ENCODE peak calls at places on chromosomes 1 and 21, in six cellular contexts. K, Q, I, S, F and L are unnamed samples.

GRCh38 chr1:158371188-158371953 is 17.7 kb downstream of the CD1E start:
- DNase-seq in K (no peak), Q (no peak), I (no peak), S (no peak), F (no peak), L (no peak)

GRCh38 chr1:230772457-230773395 is 25.5 kb downstream of the CAPN9 start:
- DNase-seq in K (no peak), Q (peak), I (peak), S (peak), F (peak), L (peak)

GRCh38 chr21:22885614-22886013 is 1887.4 kb downstream of the NCAM2 start:
- DNase-seq in K (no peak), Q (no peak), I (no peak), S (no peak), F (no peak), L (no peak)

GRCh38 chr1:243343970-243344749 is 88.3 kb downstream of the SDCCAG8 start:
- DNase-seq in K (no peak), Q (peak), I (peak), S (no peak), F (no peak), L (no peak)

GRCh38 chr1:67853704-67854103 is 20.4 kb upstream of the GNG12 start:
- DNase-seq in K (no peak), Q (peak), I (peak), S (peak), F (peak), L (peak)

GRCh38 chr1:177665935-177666334 is 303.9 kb downstream of the SEC16B start:
- DNase-seq in K (no peak), Q (no peak), I (no peak), S (no peak), F (no peak), L (no peak)

GRCh38 chr21:18117116-18117515 is 127.5 kb upstream of the CHODL start:
- DNase-seq in K (no peak), Q (no peak), I (no peak), S (no peak), F (no peak), L (no peak)

GRCh38 chr21:45357436-45358260 is 47.3 kb upstream of the COL18A1 start:
- DNase-seq in K (peak), Q (peak), I (no peak), S (no peak), F (peak), L (no peak)

GRCh38 chr1:234539666-234540403 is 60.9 kb upstream of the TARBP1 start:
- DNase-seq in K (peak), Q (no peak), I (no peak), S (no peak), F (no peak), L (no peak)

GRCh38 chr1:187264995-187265602 is 436.4 kb downstream of the PLA2G4A start:
- DNase-seq in K (no peak), Q (peak), I (peak), S (no peak), F (no peak), L (no peak)

GRCh38 chr1:151347523-151348246 is 633 bp upstream of the RFX5 start:
- DNase-seq in K (no peak), Q (no peak), I (no peak), S (no peak), F (no peak), L (no peak)

GRCh38 chr1:40450491-40451237 is 388 bp downstream of the ZFP69B start:
- DNase-seq in K (no peak), Q (peak), I (no peak), S (peak), F (no peak), L (no peak)

GRCh38 chr1:84776639-84777038 is 86.4 kb upstream of the SSX2IP start:
- DNase-seq in K (no peak), Q (no peak), I (no peak), S (no peak), F (no peak), L (peak)

GRCh38 chr1:245168090-245168489 is 13.3 kb downstream of the KIF26B start:
- DNase-seq in K (no peak), Q (no peak), I (no peak), S (no peak), F (peak), L (no peak)

GRCh38 chr1:211912064-211912463 is 81.5 kb upstream of the LPGAT1 start:
- DNase-seq in K (no peak), Q (no peak), I (no peak), S (no peak), F (no peak), L (no peak)

GRCh38 chr1:15207031-15207828 is 39.8 kb upstream of the FHAD1 start:
- DNase-seq in K (no peak), Q (no peak), I (peak), S (no peak), F (no peak), L (no peak)

GRCh38 chr1:70573317-70573843 is 162.3 kb downstream of the CTH start:
- DNase-seq in K (no peak), Q (no peak), I (no peak), S (no peak), F (no peak), L (no peak)

GRCh38 chr1:42750041-42750440 is 10.0 kb upstream of the CLDN19 start:
- DNase-seq in K (no peak), Q (no peak), I (no peak), S (no peak), F (no peak), L (no peak)

GRCh38 chr1:93151474-93151873 is 28.7 kb downstream of the TMED5 start:
- DNase-seq in K (no peak), Q (no peak), I (no peak), S (no peak), F (no peak), L (no peak)

GRCh38 chr1:116534014-116534739 is 36.6 kb downstream of the CD58 start:
- DNase-seq in K (no peak), Q (no peak), I (no peak), S (no peak), F (no peak), L (no peak)

GRCh38 chr1:206472454-206472853 is 2.2 kb downstream of the IKBKE start:
- DNase-seq in K (peak), Q (peak), I (no peak), S (no peak), F (no peak), L (peak)

GRCh38 chr1:62778208-62778607 is 5.7 kb upstream of the ATG4C start:
- DNase-seq in K (no peak), Q (no peak), I (peak), S (no peak), F (no peak), L (no peak)

GRCh38 chr1:226069818-226070489 is 7.4 kb downstream of the H3-3A start:
- DNase-seq in K (no peak), Q (no peak), I (no peak), S (no peak), F (no peak), L (no peak)

GRCh38 chr1:150486966-150487762 is at the start of gene TARS2:
- DNase-seq in K (peak), Q (peak), I (peak), S (peak), F (peak), L (peak)

GRCh38 chr1:72567511-72567910 is 285.2 kb upstream of the NEGR1 start:
- DNase-seq in K (no peak), Q (peak), I (peak), S (peak), F (no peak), L (no peak)

GRCh38 chr1:231642600-231643332 is 16.2 kb downstream of the DISC1 start:
- DNase-seq in K (no peak), Q (no peak), I (no peak), S (no peak), F (no peak), L (no peak)

GRCh38 chr1:68221971-68222355 is 10.4 kb downstream of the WLS start:
- DNase-seq in K (no peak), Q (peak), I (no peak), S (no peak), F (no peak), L (no peak)

GRCh38 chr1:205591522-205592351 is 40.1 kb downstream of the ELK4 start:
- DNase-seq in K (peak), Q (peak), I (peak), S (no peak), F (peak), L (peak)

GRCh38 chr1:114703242-114703641 is 7.9 kb upstream of the AMPD1 start:
- DNase-seq in K (no peak), Q (no peak), I (no peak), S (no peak), F (no peak), L (no peak)

GRCh38 chr1:220921991-220922390 is 42.7 kb downstream of the HLX start:
- DNase-seq in K (no peak), Q (no peak), I (no peak), S (no peak), F (no peak), L (no peak)

GRCh38 chr1:107135466-107135865 is 5.4 kb upstream of the NTNG1 start:
- DNase-seq in K (no peak), Q (peak), I (peak), S (peak), F (no peak), L (no peak)

GRCh38 chr1:115976900-115977480 is 677 bp downstream of the SLC22A15 start:
- DNase-seq in K (no peak), Q (no peak), I (no peak), S (no peak), F (no peak), L (no peak)

GRCh38 chr1:80656011-80656627 is 1144.6 kb upstream of the ADGRL2 start:
- DNase-seq in K (no peak), Q (peak), I (peak), S (no peak), F (no peak), L (no peak)

GRCh38 chr1:170410391-170411146 is 121.4 kb upstream of the GORAB start:
- DNase-seq in K (peak), Q (peak), I (no peak), S (peak), F (no peak), L (peak)

GRCh38 chr1:45864124-45864721 is 60.8 kb downstream of the MAST2 start:
- DNase-seq in K (no peak), Q (peak), I (peak), S (no peak), F (no peak), L (no peak)

GRCh38 chr1:5913876-5914275 is 78.3 kb downstream of the NPHP4 start:
- DNase-seq in K (no peak), Q (no peak), I (no peak), S (no peak), F (no peak), L (no peak)
- TF ChIP-seq CTCF in K (no peak), Q (no peak), I (no peak), S (no peak), F (no peak), L (no peak)

GRCh38 chr1:11560061-11560460 is 81.1 kb downstream of the DISP3 start:
- DNase-seq in K (no peak), Q (no peak), I (no peak), S (no peak), F (no peak), L (no peak)

GRCh38 chr1:11561740-11562139 is 82.8 kb downstream of the DISP3 start:
- DNase-seq in K (no peak), Q (no peak), I (no peak), S (no peak), F (no peak), L (no peak)

GRCh38 chr1:11559211-11559970 is 80.4 kb downstream of the DISP3 start:
- DNase-seq in K (no peak), Q (no peak), I (no peak), S (no peak), F (no peak), L (no peak)

GRCh38 chr1:11562664-11563063 is 83.7 kb downstream of the DISP3 start:
- DNase-seq in K (no peak), Q (no peak), I (no peak), S (no peak), F (no peak), L (no peak)

DNA sequence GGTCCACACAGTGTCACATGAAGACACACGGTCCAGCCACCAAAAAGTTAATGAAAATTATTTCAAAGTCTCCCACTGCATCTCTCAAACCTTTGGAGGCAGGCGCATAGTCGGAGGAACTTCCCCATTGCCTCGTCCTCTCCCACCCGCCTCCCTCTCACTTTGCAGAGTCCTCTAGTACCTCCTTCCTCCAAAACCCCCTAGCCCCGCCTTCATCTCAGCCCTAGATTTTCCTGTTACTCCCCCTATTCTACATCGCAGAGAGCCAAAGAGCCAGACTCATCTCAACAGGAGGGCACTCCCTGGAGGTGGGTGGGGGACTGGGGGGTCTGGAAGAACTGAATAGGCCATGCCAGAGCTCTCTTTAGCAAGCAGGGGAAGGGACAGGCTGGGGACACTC is 79.3 kb downstream of the DISP3 start:
- DNase-seq in K (no peak), Q (no peak), I (no peak), S (no peak), F (no peak), L (no peak)
- H3K4me3 ChIP-seq in K (no peak), Q (no peak), I (no peak), S (no peak), F (no peak), L (no peak)

DNA sequence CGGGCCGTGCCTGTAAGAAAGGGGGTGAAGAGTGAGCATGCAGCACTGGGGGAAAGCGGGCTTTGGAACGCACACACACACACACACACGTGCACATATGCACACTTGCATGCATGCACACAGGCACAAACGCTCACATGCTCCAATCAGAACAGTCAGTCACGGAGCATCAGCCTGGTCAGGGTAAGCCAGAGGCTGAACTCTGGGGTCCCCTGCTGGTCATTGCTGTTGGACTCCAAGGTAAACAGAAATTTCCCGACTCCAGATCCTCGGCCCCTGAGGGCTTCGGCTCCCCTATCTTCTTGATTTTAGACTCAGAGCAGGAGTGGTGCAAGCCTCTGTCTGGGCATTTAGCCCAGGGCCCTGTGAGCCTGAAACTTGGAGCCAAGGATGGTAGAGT is 54.2 kb downstream of the SYT2 start:
- DNase-seq in K (no peak), Q (peak), I (peak), S (no peak), F (no peak), L (no peak)
- TF ChIP-seq CTCF in K (no peak), Q (peak), I (peak), S (peak), F (peak), L (peak)

GRCh38 chr1:96096138-96097011 is 625.2 kb upstream of the PTBP2 start:
- DNase-seq in K (no peak), Q (no peak), I (no peak), S (no peak), F (no peak), L (no peak)
- H3K4me3 ChIP-seq in K (no peak), Q (no peak), I (no peak), S (no peak), F (no peak), L (no peak)

GRCh38 chr1:52348704-52349301 is 17.2 kb downstream of the CC2D1B start:
- DNase-seq in K (no peak), Q (peak), I (peak), S (no peak), F (no peak), L (no peak)
- TF ChIP-seq CTCF in K (no peak), Q (peak), I (peak), S (peak), F (peak), L (peak)

GRCh38 chr1:241738284-241738683 is 86.2 kb downstream of the WDR64 start:
- DNase-seq in K (no peak), Q (no peak), I (no peak), S (no peak), F (no peak), L (no peak)

GRCh38 chr1:241738710-241739109 is 86.6 kb downstream of the WDR64 start:
- DNase-seq in K (no peak), Q (no peak), I (peak), S (no peak), F (no peak), L (no peak)

GRCh38 chr1:241734533-241734932 is 82.5 kb downstream of the WDR64 start:
- DNase-seq in K (no peak), Q (no peak), I (no peak), S (no peak), F (no peak), L (no peak)

GRCh38 chr1:241733899-241734298 is 81.8 kb downstream of the WDR64 start:
- DNase-seq in K (no peak), Q (no peak), I (no peak), S (no peak), F (no peak), L (no peak)

GRCh38 chr1:241736387-241736786 is 84.3 kb downstream of the WDR64 start:
- DNase-seq in K (no peak), Q (no peak), I (no peak), S (no peak), F (no peak), L (no peak)
- H3K4me3 ChIP-seq in K (no peak), Q (no peak), I (no peak), S (no peak), F (no peak), L (no peak)

DNA sequence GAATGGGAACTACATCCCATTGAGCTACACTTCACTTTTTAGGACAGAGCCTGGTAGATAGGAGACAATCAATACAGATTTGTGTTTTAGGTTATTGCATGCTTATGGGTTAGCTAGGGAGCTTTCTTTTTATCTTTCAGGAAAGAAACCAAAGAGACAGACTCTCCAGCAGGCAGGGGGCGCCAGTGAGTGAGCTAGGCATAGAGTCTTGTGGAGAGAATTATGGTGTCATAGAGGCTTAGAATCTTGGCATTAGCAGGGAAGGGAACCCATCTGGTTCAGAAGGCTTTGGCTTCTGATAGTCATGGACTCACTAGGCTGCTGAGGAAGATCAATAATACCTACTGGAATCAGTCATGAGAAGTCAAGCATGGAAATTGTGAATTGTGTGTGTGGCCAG is at the start of gene SMCP:
- DNase-seq in K (no peak), Q (no peak), I (no peak), S (no peak), F (no peak), L (no peak)
- TF ChIP-seq CTCF in K (no peak), Q (no peak), I (no peak), S (peak), F (no peak), L (no peak)

DNA sequence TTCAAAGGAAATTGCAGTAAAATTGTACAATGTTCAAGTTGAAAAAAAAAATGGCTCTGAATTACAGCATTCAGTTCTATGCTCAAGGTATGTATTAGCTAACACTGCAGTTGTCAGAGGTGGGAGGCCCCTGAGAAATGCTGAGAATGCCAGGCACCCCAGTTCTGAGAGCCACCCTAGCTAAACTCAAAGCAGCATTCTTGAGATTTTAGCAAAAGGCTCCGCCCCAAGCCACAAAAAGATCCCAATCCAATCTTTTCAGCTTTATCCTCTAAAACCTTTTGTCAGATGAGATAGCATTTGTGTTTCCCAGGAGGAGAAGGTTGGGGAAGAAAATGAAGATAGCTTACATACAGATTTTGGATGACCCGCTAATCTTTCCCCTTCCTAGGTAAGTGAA is 68.8 kb downstream of the SMYD2 start:
- DNase-seq in K (no peak), Q (no peak), I (peak), S (no peak), F (no peak), L (no peak)
- H3K4me3 ChIP-seq in K (no peak), Q (no peak), I (no peak), S (no peak), F (no peak), L (no peak)

GRCh38 chr1:240004086-240004749 is 87.5 kb upstream of the FMN2 start:
- DNase-seq in K (no peak), Q (no peak), I (peak), S (peak), F (no peak), L (no peak)
- TF ChIP-seq CTCF in K (peak), Q (peak), I (peak), S (peak), F (peak), L (peak)

GRCh38 chr1:20486457-20487235 is 636 bp upstream of the CAMK2N1 start:
- DNase-seq in K (peak), Q (peak), I (peak), S (no peak), F (peak), L (no peak)
- H3K4me3 ChIP-seq in K (peak), Q (peak), I (peak), S (peak), F (peak), L (peak)